ENCODE peak calls at places on chromosome 6, in nine cellular contexts. T is A549, Z is left ventricle myocardium inferior, E is ovary, C is pancreas, K is psoas muscle, W is ascending aorta, O is heart right ventricle, P is K562. Q is an unnamed sample. For H3K4me1, the result is how much of the 10 kb centered on the place peaks cover.

GRCh38 chr6:43921548-43922422 is 151.8 kb downstream of the VEGFA start:
- DNase-seq in C (no peak), Z (no peak), P (no peak), E (no peak), W (no peak), T (no peak), O (no peak), K (no peak), Q (no peak)

GRCh38 chr6:41598670-41599014 is 39.6 kb upstream of the MDFI start:
- DNase-seq in T (no peak), E (no peak), C (no peak), O (no peak), Z (no peak), W (no peak), K (peak), P (no peak), Q (no peak)

GRCh38 chr6:157996201-157996712 is 14.6 kb downstream of the SYNJ2 start:
- DNase-seq in C (no peak), E (no peak), P (peak), T (no peak), O (no peak), W (no peak), Z (peak), K (no peak), Q (no peak)

GRCh38 chr6:6688283-6688682 is 99.8 kb downstream of the LY86 start:
- DNase-seq in E (no peak), O (no peak), C (no peak), T (no peak), P (no peak), Z (no peak), K (no peak), W (no peak), Q (no peak)

GRCh38 chr6:106913111-106913510 is 61.4 kb downstream of the CD24 start:
- DNase-seq in K (no peak), O (no peak), C (no peak), W (no peak), E (no peak), Z (no peak), T (no peak), P (no peak), Q (no peak)

GRCh38 chr6:155317186-155317585 is 2.9 kb upstream of the TFB1M start:
- DNase-seq in Z (no peak), K (no peak), C (no peak), P (no peak), E (no peak), T (no peak), O (no peak), W (no peak), Q (no peak)

GRCh38 chr6:113306552-113307145 is 550.5 kb upstream of the MARCKS start:
- DNase-seq in C (peak), P (peak), Z (peak), W (no peak), T (peak), K (peak), O (peak), E (peak), Q (peak)

GRCh38 chr6:12548526-12548925 is 168.0 kb upstream of the PHACTR1 start:
- DNase-seq in T (no peak), O (no peak), P (no peak), C (no peak), W (no peak), K (no peak), Z (no peak), E (no peak), Q (no peak)

GRCh38 chr6:113103618-113104390 is 753.3 kb upstream of the MARCKS start:
- DNase-seq in C (no peak), Z (no peak), O (no peak), K (no peak), E (no peak), W (no peak), P (no peak), T (no peak), Q (no peak)

GRCh38 chr6:85453052-85453451 is 3.2 kb downstream of the NT5E start:
- DNase-seq in E (no peak), K (no peak), T (no peak), O (no peak), Z (no peak), P (no peak), W (no peak), C (no peak), Q (no peak)

GRCh38 chr6:157240059-157240959 is 83.0 kb downstream of the TMEM242 start:
- DNase-seq in K (peak), Z (no peak), W (peak), T (no peak), P (peak), O (no peak), C (peak), E (peak), Q (no peak)

GRCh38 chr6:122144229-122144628 is 255.2 kb upstream of the HSF2 start:
- DNase-seq in W (no peak), K (no peak), T (no peak), Z (no peak), E (no peak), O (no peak), P (no peak), C (no peak), Q (no peak)

GRCh38 chr6:116535109-116535508 is 10.4 kb downstream of the TRAPPC3L start:
- DNase-seq in E (no peak), K (no peak), C (no peak), T (no peak), P (no peak), W (no peak), O (no peak), Z (no peak), Q (no peak)

GRCh38 chr6:72649032-72649984 is 27.4 kb downstream of the KCNQ5 start:
- DNase-seq in C (no peak), K (no peak), T (no peak), O (no peak), Z (no peak), E (no peak), W (no peak), P (no peak), Q (no peak)

GRCh38 chr6:110878751-110879539 is 4.4 kb downstream of the AMD1 start:
- DNase-seq in C (no peak), O (no peak), T (peak), P (peak), E (no peak), W (no peak), K (no peak), Z (no peak), Q (no peak)

GRCh38 chr6:15977050-15977449 is 151.8 kb upstream of the MYLIP start:
- DNase-seq in C (no peak), Z (no peak), W (no peak), T (no peak), P (peak), E (no peak), O (no peak), K (no peak), Q (no peak)

GRCh38 chr6:42334870-42335269 is 116.9 kb downstream of the TRERF1 start:
- DNase-seq in O (no peak), W (no peak), E (no peak), K (no peak), P (no peak), Z (no peak), C (no peak), T (no peak), Q (no peak)

GRCh38 chr6:44270526-44271405 is 516 bp downstream of the TMEM151B start:
- DNase-seq in P (peak), C (no peak), O (no peak), E (no peak), W (no peak), Z (no peak), T (no peak), K (peak), Q (no peak)

GRCh38 chr6:113476937-113477839 is 380.0 kb upstream of the MARCKS start:
- DNase-seq in W (no peak), T (no peak), O (no peak), P (no peak), Z (no peak), K (no peak), E (no peak), C (no peak), Q (no peak)

GRCh38 chr6:43334466-43335095 is 26.0 kb upstream of the CRIP3 start:
- DNase-seq in T (peak), O (no peak), Z (no peak), K (no peak), W (no peak), P (peak), C (no peak), E (no peak), Q (no peak)

GRCh38 chr6:92479821-92480220 is 939.5 kb downstream of the EPHA7 start:
- DNase-seq in W (no peak), E (no peak), P (no peak), C (no peak), T (no peak), Z (no peak), K (no peak), O (no peak), Q (no peak)

GRCh38 chr6:27608916-27609883 is 136.3 kb upstream of the ZNF184 start:
- DNase-seq in K (no peak), C (peak), Z (no peak), E (no peak), O (no peak), T (no peak), P (peak), W (no peak), Q (peak)

GRCh38 chr6:71404145-71404966 is 115.7 kb downstream of the OGFRL1 start:
- DNase-seq in T (no peak), W (no peak), Z (no peak), P (no peak), K (no peak), O (no peak), E (no peak), C (no peak), Q (no peak)

GRCh38 chr6:71403422-71404134 is 115.0 kb downstream of the OGFRL1 start:
- DNase-seq in E (no peak), Z (no peak), P (no peak), K (no peak), O (no peak), C (no peak), W (no peak), T (no peak), Q (no peak)

GRCh38 chr6:71402101-71402500 is 113.5 kb downstream of the OGFRL1 start:
- DNase-seq in O (no peak), W (no peak), C (no peak), T (no peak), Z (no peak), E (no peak), K (no peak), P (no peak), Q (no peak)

GRCh38 chr6:71404967-71405278 is 116.3 kb downstream of the OGFRL1 start:
- DNase-seq in C (no peak), W (no peak), T (no peak), O (no peak), P (no peak), K (no peak), E (no peak), Z (no peak), Q (no peak)

GRCh38 chr6:71400852-71401251 is 112.2 kb downstream of the OGFRL1 start:
- DNase-seq in C (no peak), O (no peak), W (no peak), T (no peak), E (no peak), P (no peak), Z (no peak), K (no peak), Q (no peak)
- H3K4me1 ChIP-seq in C (under half), O (under half), W (under half), T (half or more), E (under half), P (under half), Z (half or more), K (half or more), Q (under half)

GRCh38 chr6:129432738-129433137 is 277.2 kb downstream of the ARHGAP18 start:
- DNase-seq in T (no peak), O (no peak), P (peak), C (no peak), W (no peak), E (no peak), Z (no peak), K (no peak), Q (no peak)
- TF ChIP-seq CTCF in T (no peak), O (no peak), P (peak), C (no peak), W (no peak), E (no peak), Z (no peak), K (no peak), Q (no peak)

DNA sequence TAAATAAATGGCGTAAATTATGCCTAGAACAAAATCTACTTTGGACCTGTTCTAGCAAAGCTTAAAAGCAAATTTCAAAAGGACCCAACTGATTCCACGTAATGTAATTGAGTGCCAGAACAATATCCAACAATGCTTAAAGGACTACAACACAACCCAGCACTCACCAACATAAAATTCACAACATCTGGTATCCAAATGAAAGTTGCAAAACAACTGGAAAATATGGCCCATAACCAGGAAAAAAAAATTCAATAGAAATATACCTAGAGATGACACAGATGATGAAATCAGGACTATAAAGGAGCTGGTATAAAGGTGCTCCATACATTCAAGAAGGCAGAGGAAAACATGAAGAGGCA is 14.1 kb downstream of the TUBB2B start:
- DNase-seq in P (no peak), T (no peak), E (no peak), C (no peak), W (no peak), Z (no peak), K (no peak), O (no peak), Q (no peak)
- H3K4me1 ChIP-seq in P (under half), T (under half), E (under half), C (under half), W (under half), Z (under half), K (under half), O (under half), Q (under half)

GRCh38 chr6:52675372-52675771 is 4.5 kb downstream of the TMEM14A start:
- DNase-seq in P (no peak), Z (no peak), C (no peak), T (no peak), K (no peak), E (no peak), W (no peak), O (no peak), Q (no peak)

GRCh38 chr6:52672422-52673025 is 1.6 kb downstream of the TMEM14A start:
- DNase-seq in O (no peak), K (no peak), W (no peak), P (peak), T (peak), Z (no peak), E (no peak), C (peak), Q (no peak)

GRCh38 chr6:52667572-52667971 is 3.3 kb upstream of the TMEM14A start:
- DNase-seq in E (no peak), C (no peak), O (no peak), W (no peak), T (no peak), Z (no peak), P (no peak), K (no peak), Q (no peak)

GRCh38 chr6:52666523-52666922 is 4.4 kb upstream of the TMEM14A start:
- DNase-seq in E (no peak), K (no peak), P (no peak), W (no peak), Z (no peak), O (no peak), T (no peak), C (no peak), Q (no peak)

GRCh38 chr6:52670502-52671409 is at the start of gene TMEM14A:
- DNase-seq in E (peak), K (peak), T (peak), W (peak), C (peak), P (peak), Z (peak), O (peak), Q (peak)
- TF ChIP-seq CTCF in E (no peak), K (no peak), T (no peak), W (no peak), C (no peak), P (no peak), Z (peak), O (no peak), Q (no peak)

DNA sequence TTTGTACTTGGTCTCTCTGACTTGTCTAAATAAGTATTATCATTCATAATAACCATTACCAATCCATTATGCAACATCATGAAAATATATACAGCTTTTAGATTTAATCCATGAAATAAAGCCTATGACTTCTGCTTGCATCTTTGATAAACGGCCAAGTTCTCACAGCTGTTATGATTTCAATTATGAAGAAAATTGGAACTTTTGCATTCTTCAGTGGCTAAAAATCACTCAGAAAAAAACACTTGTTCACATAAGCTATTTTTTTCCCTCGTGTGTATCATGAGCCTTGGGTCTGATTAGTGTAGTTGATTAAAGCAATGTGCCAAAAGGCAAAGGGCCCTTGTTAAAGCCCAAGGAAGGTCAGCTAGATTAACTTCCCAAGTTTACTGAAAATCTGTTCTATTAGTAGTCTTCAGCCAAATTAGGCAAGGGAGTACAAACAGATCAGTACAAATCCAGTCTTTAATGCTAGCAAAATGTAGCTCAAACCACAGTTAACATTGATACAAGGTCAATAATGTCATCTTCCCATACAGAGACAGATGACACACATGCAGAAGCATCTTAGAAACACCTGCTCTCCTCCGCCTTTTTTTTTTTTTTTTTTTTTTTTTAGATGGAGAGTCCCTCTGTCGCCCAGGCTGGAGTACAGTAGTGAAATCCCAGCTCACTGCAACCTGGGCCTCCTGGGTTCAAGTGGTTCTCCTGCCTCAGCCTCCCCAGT is 69.9 kb downstream of the SGK1 start:
- DNase-seq in P (no peak), K (no peak), T (no peak), C (no peak), Z (no peak), E (no peak), O (no peak), W (no peak), Q (no peak)
- H3K4me1 ChIP-seq in P (under half), K (under half), T (under half), C (under half), Z (under half), E (under half), O (half or more), W (under half), Q (under half)

DNA sequence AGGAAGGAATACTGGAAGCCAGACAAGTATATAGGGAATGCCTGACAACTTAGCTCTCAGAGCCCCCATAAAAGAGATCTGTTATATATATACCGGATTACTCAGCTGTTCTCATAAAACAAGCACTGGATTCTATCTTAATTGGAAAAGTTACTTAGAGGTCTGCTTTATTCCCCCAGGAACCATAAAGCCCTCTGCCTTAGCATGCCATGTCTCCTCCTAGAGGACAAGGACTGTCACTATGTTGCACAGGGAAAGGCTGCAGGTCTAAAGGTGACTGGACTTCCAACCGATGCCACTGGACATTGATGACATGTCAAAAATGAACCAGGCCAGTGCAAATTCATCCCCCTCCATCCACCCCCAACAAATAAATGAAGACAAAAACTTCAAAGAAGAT is 6.4 kb downstream of the EXOC2 start:
- DNase-seq in Z (no peak), P (no peak), O (no peak), C (no peak), E (no peak), K (no peak), T (no peak), W (no peak), Q (no peak)
- TF ChIP-seq CTCF in Z (peak), P (peak), O (peak), C (no peak), E (no peak), K (peak), T (no peak), W (no peak), Q (no peak)

GRCh38 chr6:11233936-11234573 is 1.6 kb upstream of the NEDD9 start:
- DNase-seq in Z (no peak), E (no peak), C (no peak), W (no peak), O (no peak), K (no peak), P (no peak), T (no peak), Q (no peak)
- H3K4me1 ChIP-seq in Z (under half), E (under half), C (under half), W (under half), O (half or more), K (under half), P (under half), T (under half), Q (under half)

GRCh38 chr6:131262060-131262459 is 126.8 kb downstream of the AKAP7 start:
- DNase-seq in W (no peak), T (no peak), C (no peak), Z (no peak), E (no peak), K (no peak), P (no peak), O (no peak), Q (no peak)
- TF ChIP-seq CTCF in W (no peak), T (no peak), C (no peak), Z (no peak), E (no peak), K (no peak), P (peak), O (no peak), Q (no peak)

Q was measured in lung.